ENCODE peak calls at places on chromosomes 11 and 22, in eight cellular contexts. Y is ovary, G is HepG2, W is tibial nerve, M is A549, R is transverse colon, I is stomach, P is upper lobe of left lung. O is an unnamed sample. For H3K4me1, the result is how much of the 10 kb centered on the place peaks cover.

GRCh38 chr22:42078469-42079318 is 806 bp upstream of the SMDT1 start:
- DNase-seq in M (no peak), I (no peak), Y (peak), P (no peak), W (peak), R (no peak), G (no peak), O (no peak)

GRCh38 chr22:23306926-23307325 is 126.6 kb downstream of the BCR start:
- DNase-seq in W (no peak), R (no peak), G (no peak), P (no peak), M (no peak), Y (peak), I (no peak), O (no peak)

GRCh38 chr11:34165121-34165520 is 59.7 kb downstream of the NAT10 start:
- DNase-seq in M (no peak), G (no peak), R (no peak), Y (no peak), I (no peak), W (no peak), P (peak), O (no peak)

GRCh38 chr22:31093090-31093850 is 12.2 kb downstream of the SMTN start:
- DNase-seq in P (peak), G (no peak), W (no peak), R (peak), Y (peak), I (peak), M (no peak), O (peak)

GRCh38 chr11:693887-694562 is 997 bp downstream of the DEAF1 start:
- DNase-seq in Y (peak), M (no peak), I (no peak), P (no peak), G (no peak), R (peak), W (no peak), O (peak)

GRCh38 chr11:121494355-121495099 is 41.8 kb upstream of the SORL1-AS1 start:
- DNase-seq in M (no peak), Y (no peak), G (no peak), R (no peak), I (no peak), P (no peak), W (no peak), O (no peak)

GRCh38 chr11:68908273-68908672 is 4.6 kb downstream of the IGHMBP2 start:
- DNase-seq in Y (no peak), G (no peak), R (no peak), P (no peak), I (no peak), W (no peak), M (no peak), O (peak)

GRCh38 chr11:64240467-64241174 is at the start of gene FKBP2:
- DNase-seq in Y (peak), P (peak), G (peak), I (peak), R (peak), M (peak), W (peak), O (peak)

GRCh38 chr11:63907063-63907462 is 9.9 kb downstream of the RCOR2 start:
- DNase-seq in Y (no peak), R (no peak), W (no peak), G (no peak), I (no peak), M (no peak), P (no peak), O (no peak)

GRCh38 chr11:122808494-122808893 is 29.8 kb upstream of the CRTAM start:
- DNase-seq in M (no peak), W (no peak), Y (no peak), R (peak), P (no peak), I (no peak), G (no peak), O (no peak)

GRCh38 chr22:37127350-37127878 is 17.9 kb upstream of the TMPRSS6 start:
- DNase-seq in M (no peak), P (no peak), G (no peak), I (no peak), W (no peak), Y (no peak), R (no peak), O (no peak)

GRCh38 chr11:120131941-120132644 is 5.8 kb downstream of the TRIM29 start:
- DNase-seq in G (peak), M (no peak), Y (peak), W (no peak), P (no peak), I (no peak), R (peak), O (peak)

GRCh38 chr11:45341379-45341778 is 55.2 kb upstream of the SYT13 start:
- DNase-seq in M (no peak), W (no peak), G (no peak), P (no peak), Y (no peak), R (no peak), I (no peak), O (no peak)

GRCh38 chr11:86718999-86719398 is 46.6 kb upstream of the ME3 start:
- DNase-seq in M (no peak), P (no peak), W (no peak), G (no peak), I (no peak), Y (no peak), R (no peak), O (no peak)

GRCh38 chr11:82929121-82929520 is 27.6 kb downstream of the DDIAS start:
- DNase-seq in R (no peak), M (no peak), W (no peak), P (peak), Y (no peak), G (no peak), I (no peak), O (no peak)

GRCh38 chr11:2581151-2581930 is 118.5 kb downstream of the KCNQ1OT1 start:
- DNase-seq in P (peak), G (no peak), I (peak), W (no peak), Y (peak), R (peak), M (no peak), O (peak)

GRCh38 chr11:68974421-68975194 is 6.2 kb downstream of the MRGPRD start:
- DNase-seq in Y (no peak), M (peak), I (no peak), W (no peak), G (no peak), P (peak), R (peak), O (peak)

GRCh38 chr22:41983516-41983915 is 14.3 kb downstream of the SEPTIN3 start:
- DNase-seq in W (no peak), Y (no peak), M (no peak), P (no peak), I (no peak), G (no peak), R (no peak), O (no peak)

GRCh38 chr11:1150769-1151365 is 6.9 kb upstream of the MUC5AC start:
- DNase-seq in W (peak), M (no peak), Y (no peak), I (peak), R (peak), P (peak), G (no peak), O (no peak)

GRCh38 chr11:16606784-16607674 is 131.4 kb upstream of the C11orf58 start:
- DNase-seq in G (no peak), I (peak), Y (peak), P (peak), M (no peak), R (peak), W (no peak), O (peak)

GRCh38 chr22:39617342-39617741 is 46.8 kb downstream of the CACNA1I start:
- DNase-seq in G (no peak), I (no peak), M (no peak), W (no peak), Y (no peak), P (no peak), R (no peak), O (no peak)

GRCh38 chr22:42385691-42386090 is 46.5 kb downstream of the NFAM1 start:
- DNase-seq in I (no peak), Y (no peak), P (no peak), R (no peak), W (no peak), G (no peak), M (no peak), O (no peak)

GRCh38 chr11:123381817-123382554 is 48.1 kb upstream of the GRAMD1B start:
- DNase-seq in R (no peak), M (no peak), G (no peak), W (no peak), P (no peak), I (no peak), Y (no peak), O (no peak)

GRCh38 chr11:72553748-72554147 is 119.4 kb upstream of the CLPB start:
- DNase-seq in P (no peak), G (no peak), Y (no peak), R (no peak), I (no peak), M (no peak), W (no peak), O (no peak)

GRCh38 chr11:88345949-88346348 is 8.4 kb upstream of the CTSC start:
- DNase-seq in P (no peak), G (no peak), I (no peak), W (no peak), R (no peak), Y (no peak), M (no peak), O (no peak)

GRCh38 chr11:88352139-88352538 is 14.6 kb upstream of the CTSC start:
- DNase-seq in W (no peak), P (no peak), R (no peak), Y (no peak), I (no peak), G (no peak), M (no peak), O (no peak)

GRCh38 chr11:88344869-88345268 is 7.3 kb upstream of the CTSC start:
- DNase-seq in W (no peak), I (no peak), G (no peak), P (no peak), R (no peak), Y (no peak), M (no peak), O (no peak)

GRCh38 chr11:88345408-88345807 is 7.9 kb upstream of the CTSC start:
- DNase-seq in Y (no peak), G (no peak), M (no peak), I (no peak), R (no peak), P (no peak), W (no peak), O (no peak)

DNA sequence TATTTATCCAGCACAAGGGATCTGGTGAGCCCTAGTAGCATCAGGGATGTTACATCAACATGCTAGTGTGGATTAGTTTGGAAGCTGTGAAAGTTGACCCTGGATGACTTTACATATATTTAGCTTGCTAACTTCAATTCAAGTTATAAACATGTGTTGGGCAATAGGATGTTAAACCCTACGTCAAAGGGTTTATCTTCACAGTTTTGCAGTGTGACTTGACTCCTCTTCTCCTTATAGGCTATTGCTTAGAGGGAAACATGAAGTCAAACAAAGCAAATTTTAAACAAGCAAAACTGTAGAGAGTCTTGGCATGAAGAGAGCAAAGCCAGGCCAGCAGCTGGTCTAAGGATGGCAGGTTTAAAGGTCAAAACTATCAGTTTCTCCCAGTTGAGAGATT is 11.3 kb upstream of the CTSC start:
- DNase-seq in I (no peak), W (no peak), Y (no peak), P (no peak), G (no peak), R (no peak), M (no peak), O (no peak)
- TF ChIP-seq EP300 in I (no peak), W (no peak), Y (no peak), P (no peak), G (no peak), R (no peak), M (no peak), O (no peak)

GRCh38 chr11:18720086-18720810 is 5.7 kb downstream of the IGSF22 start:
- DNase-seq in G (no peak), P (no peak), R (no peak), M (no peak), I (no peak), W (no peak), Y (no peak), O (no peak)
- H3K4me1 ChIP-seq in G (under half), P (under half), R (under half), M (under half), I (under half), W (under half), Y (under half), O (under half)

GRCh38 chr11:74849525-74850391 is 99.1 kb downstream of the XRRA1 start:
- DNase-seq in R (no peak), Y (no peak), I (no peak), W (no peak), P (no peak), G (peak), M (no peak), O (no peak)
- TF ChIP-seq CTCF in R (no peak), Y (no peak), I (no peak), W (no peak), P (no peak), G (no peak), M (no peak), O (no peak)

DNA sequence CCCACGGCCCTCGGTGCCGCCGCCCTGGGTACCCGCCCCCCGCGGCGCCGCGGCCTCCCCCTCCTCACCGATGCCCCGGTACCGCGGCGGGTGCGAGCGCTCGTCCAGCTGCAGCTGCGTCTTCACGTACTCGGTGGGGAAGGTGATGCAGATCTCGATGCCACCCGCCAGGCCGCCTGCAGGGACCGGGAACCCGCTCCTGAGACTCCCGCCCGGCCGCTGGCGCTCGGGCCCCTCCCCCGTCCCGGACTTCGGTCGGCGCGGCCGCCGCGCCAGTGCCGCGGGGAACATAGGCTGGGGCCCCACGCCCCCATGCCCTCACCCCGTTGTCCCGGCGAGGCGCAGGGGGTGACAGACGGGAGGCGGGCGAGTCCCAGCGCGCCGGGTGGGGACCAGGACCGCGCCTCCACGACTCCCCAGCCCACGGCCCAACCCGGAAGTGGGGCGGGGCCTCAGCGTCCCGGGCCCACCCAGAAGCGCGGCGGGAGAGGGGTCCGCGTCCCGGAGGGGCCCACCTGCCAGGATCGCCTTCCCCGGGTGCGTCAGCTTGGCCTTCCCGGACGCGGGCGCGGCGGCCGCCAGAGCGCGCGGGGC is 374 bp downstream of the SLC25A1 start:
- DNase-seq in Y (peak), M (peak), W (no peak), G (peak), I (peak), R (peak), P (peak), O (peak)
- TF ChIP-seq EP300 in Y (no peak), M (no peak), W (no peak), G (no peak), I (no peak), R (no peak), P (no peak), O (no peak)

GRCh38 chr22:20545681-20546521 is 38.5 kb downstream of the MED15 start:
- DNase-seq in W (no peak), I (no peak), Y (no peak), P (no peak), R (no peak), M (no peak), G (no peak), O (no peak)
- H3K4me1 ChIP-seq in W (under half), I (under half), Y (under half), P (under half), R (under half), M (under half), G (under half), O (under half)